ENCODE peak calls at places on chromosomes 4 and X, in four cellular contexts. T is HepG2, S is GM12878, F is K562. N is an unnamed sample.

GRCh38 chr4:183556947-183557346 is 52.1 kb downstream of the ING2 start:
- DNase-seq in T (no peak), S (no peak), F (no peak), N (no peak)

GRCh38 chrX:41334866-41335589 is 1.1 kb downstream of the DDX3X start:
- DNase-seq in T (no peak), S (no peak), F (peak), N (peak)

GRCh38 chr4:4388836-4389575 is 2.1 kb downstream of the NSG1 start:
- DNase-seq in T (no peak), S (no peak), F (no peak), N (no peak)

GRCh38 chrX:139766545-139766983 is 58.6 kb upstream of the MCF2 start:
- DNase-seq in T (no peak), S (peak), F (no peak), N (no peak)

GRCh38 chr4:17562157-17562556 is 14.8 kb upstream of the LAP3 start:
- DNase-seq in T (peak), S (no peak), F (peak), N (peak)

GRCh38 chrX:119482497-119483480 is 14.5 kb downstream of the SLC25A5 start:
- DNase-seq in T (no peak), S (no peak), F (peak), N (peak)

GRCh38 chr4:128303986-128304385 is 16.4 kb upstream of the PGRMC2 start:
- DNase-seq in T (no peak), S (no peak), F (peak), N (no peak)

GRCh38 chr4:26010266-26010665 is 96.2 kb downstream of the SMIM20 start:
- DNase-seq in T (no peak), S (no peak), F (no peak), N (no peak)

GRCh38 chr4:70722199-70722791 is 531 bp downstream of the RUFY3 start:
- DNase-seq in T (no peak), S (no peak), F (peak), N (peak)

GRCh38 chr4:47510506-47511143 is 25.6 kb downstream of the ATP10D start:
- DNase-seq in T (no peak), S (peak), F (no peak), N (no peak)

GRCh38 chrX:38870386-38870895 is 69.2 kb downstream of the MID1IP1 start:
- DNase-seq in T (no peak), S (no peak), F (peak), N (no peak)
- TF ChIP-seq SIN3A in T (no peak), S (no peak), F (no peak), N (no peak)

DNA sequence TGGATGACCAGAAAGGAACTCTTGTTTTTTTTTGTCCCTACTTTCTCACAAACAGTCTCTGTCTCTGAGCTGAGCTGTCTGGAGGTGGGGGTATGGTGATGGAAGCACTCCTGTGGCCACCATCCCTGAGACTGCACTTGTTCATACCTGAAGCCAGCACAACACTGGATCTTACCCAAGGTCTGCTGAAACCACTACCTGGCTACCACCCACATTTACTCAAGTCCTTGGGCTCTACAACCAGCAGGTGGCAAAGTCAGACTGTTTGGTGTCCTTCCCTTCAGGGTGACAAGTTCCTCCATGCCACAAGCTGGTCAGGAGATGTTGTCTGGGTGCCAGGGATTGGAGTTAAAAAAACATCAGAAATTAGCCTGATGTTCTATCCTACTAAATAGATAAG is 89.7 kb downstream of the NEXMIF start:
- DNase-seq in T (peak), S (no peak), F (no peak), N (no peak)
- TF ChIP-seq FOXM1 in T (no peak), S (no peak), F (no peak), N (no peak)

GRCh38 chrX:56503941-56504673 is 59.3 kb upstream of the UBQLN2 start:
- DNase-seq in T (no peak), S (no peak), F (no peak), N (no peak)

DNA sequence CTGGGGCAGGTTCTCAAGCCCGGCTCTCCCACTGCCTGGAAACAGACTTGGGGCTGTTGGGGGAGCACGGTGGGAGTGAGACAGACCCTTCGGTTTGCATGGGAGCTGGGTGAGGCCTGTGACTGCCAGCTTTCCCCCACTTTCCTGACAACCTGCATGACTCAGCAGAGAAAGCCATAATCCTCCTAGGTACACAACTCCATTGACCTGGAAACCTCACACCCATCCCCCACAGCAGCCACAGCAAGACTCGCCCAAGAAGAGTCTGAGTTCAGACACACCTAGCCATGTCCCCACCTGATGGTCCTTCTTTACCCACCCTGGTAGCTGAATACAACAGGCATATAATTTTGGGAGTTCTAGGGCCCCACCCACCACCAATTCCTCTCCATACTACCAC is 57.6 kb upstream of the UBQLN2 start:
- DNase-seq in T (no peak), S (no peak), F (no peak), N (no peak)
- H3K27ac ChIP-seq in T (no peak), S (no peak), F (no peak), N (no peak)

DNA sequence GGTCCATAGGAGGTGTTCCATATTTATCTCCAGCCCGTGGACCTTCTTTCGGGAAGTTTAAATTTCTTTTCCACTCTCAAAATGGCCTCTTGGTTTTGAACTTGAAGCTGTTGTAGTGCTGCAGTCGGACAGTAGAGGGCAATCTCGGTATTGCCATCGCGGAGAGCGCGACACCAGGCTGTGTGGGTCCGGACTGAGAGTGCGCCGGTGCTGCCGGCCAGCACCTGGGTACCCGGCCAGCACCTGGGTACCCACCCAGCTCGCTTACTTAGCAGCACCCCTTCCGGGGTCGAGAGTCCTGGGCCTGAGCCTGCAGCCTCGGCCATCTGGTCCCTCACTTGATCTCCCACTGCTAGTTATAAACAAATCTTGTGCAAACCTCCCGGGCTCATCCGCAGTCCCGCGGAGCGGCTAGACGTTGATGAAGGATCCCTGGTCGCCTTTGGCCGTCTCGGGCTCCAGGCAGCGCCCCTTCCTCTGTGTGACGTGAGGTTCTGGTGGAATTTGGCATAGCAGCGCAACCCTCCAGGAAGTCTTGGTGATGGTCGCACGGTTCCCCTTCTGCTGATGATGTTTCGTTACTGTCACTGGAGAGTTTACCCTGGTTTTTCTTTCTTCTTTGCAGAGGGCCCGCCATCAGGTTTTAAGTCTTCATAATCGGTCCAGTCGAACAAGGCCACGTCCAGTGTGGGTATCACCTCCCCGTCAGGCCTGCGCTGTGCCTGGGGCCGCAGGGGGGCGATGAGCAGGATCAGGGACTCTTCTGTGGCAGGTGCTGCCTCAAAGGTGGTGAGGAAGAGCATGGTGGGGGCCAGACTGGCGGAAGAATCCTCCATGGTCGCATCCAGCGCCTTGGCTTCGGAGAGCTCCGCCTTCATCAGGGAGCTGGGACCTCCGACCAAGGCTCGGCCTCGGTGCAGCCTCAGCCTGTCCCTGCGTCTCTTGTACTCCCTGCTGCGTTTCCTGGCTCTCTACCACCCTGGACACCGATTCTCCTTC is 17.8 kb downstream of the FAM9A start:
- DNase-seq in T (peak), S (no peak), F (peak), N (peak)
- TF ChIP-seq SIN3A in T (no peak), S (no peak), F (no peak), N (no peak)

GRCh38 chr4:173318648-173319211 is 15.4 kb downstream of the HMGB2 start:
- DNase-seq in T (peak), S (no peak), F (no peak), N (peak)
- TF ChIP-seq FOXM1 in T (no peak), S (no peak), F (no peak), N (no peak)

DNA sequence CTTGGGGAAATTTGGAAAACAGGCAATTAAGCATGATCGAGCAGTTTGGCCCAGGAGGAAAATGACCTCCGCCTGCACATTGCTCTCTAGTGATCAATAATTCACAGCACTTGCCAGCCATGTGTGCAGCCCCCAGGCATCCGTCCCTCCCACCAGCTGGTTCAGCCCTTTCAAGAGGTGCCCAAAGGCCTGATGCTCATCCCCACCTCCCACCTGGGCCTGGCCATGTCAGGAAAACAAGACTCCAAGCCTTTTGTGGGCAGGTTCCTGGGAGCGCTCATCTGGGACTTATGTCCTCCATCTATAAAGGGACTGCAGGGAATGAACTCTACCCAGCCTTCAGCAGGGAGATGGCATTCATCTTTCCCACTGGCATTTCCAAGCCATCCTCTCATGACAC is 17.5 kb upstream of the PPP2R2C start:
- DNase-seq in T (no peak), S (no peak), F (no peak), N (no peak)
- H3K27ac ChIP-seq in T (no peak), S (no peak), F (no peak), N (no peak)

N was measured in SK-N-SH.